ENCODE peak calls at places on chromosomes 2 and 18, in seven cellular contexts. O, M, S, T, U, Z and Q are unnamed samples.

GRCh38 chr2:31413025-31413424 is 1.5 kb downstream of the XDH start:
- DNase-seq in O (peak; percentile 54), M (no peak), S (no peak), T (no peak), U (no peak), Z (no peak), Q (no peak)

GRCh38 chr18:11501352-11501751 is 108.0 kb upstream of the SLC35G4 start:
- DNase-seq in O (peak; percentile 36), M (no peak), S (no peak), T (no peak), U (no peak), Z (no peak), Q (no peak)

GRCh38 chr2:75340560-75340959 is 141.2 kb upstream of the TACR1 start:
- DNase-seq in O (peak; percentile 42), M (no peak), S (no peak), T (no peak), U (no peak), Z (no peak), Q (no peak)

GRCh38 chr2:152097291-152098032 is 1.4 kb downstream of the CACNB4 start:
- DNase-seq in O (peak; percentile 19), M (no peak), S (no peak), T (no peak), U (no peak), Z (no peak), Q (no peak)

GRCh38 chr2:661215-661635 is 16.0 kb downstream of the TMEM18 start:
- DNase-seq in O (no peak), M (no peak), S (no peak), T (no peak), U (no peak), Z (no peak), Q (no peak)

GRCh38 chr2:238566001-238566645 is 139.4 kb downstream of the ASB1 start:
- DNase-seq in O (no peak), M (peak; percentile 6), S (peak; percentile 36), T (no peak), U (no peak), Z (no peak), Q (no peak)

GRCh38 chr18:49747876-49748275 is 65.5 kb downstream of the ACAA2 start:
- DNase-seq in O (no peak), M (no peak), S (no peak), T (no peak), U (no peak), Z (peak; percentile 53), Q (no peak)

GRCh38 chr2:234546770-234547169 is 49.9 kb upstream of the ARL4C start:
- DNase-seq in O (no peak), M (no peak), S (no peak), T (no peak), U (no peak), Z (no peak), Q (no peak)

GRCh38 chr2:201441409-201441808 is 9.8 kb downstream of the TRAK2 start:
- DNase-seq in O (no peak), M (no peak), S (no peak), T (no peak), U (no peak), Z (no peak), Q (no peak)

DNA sequence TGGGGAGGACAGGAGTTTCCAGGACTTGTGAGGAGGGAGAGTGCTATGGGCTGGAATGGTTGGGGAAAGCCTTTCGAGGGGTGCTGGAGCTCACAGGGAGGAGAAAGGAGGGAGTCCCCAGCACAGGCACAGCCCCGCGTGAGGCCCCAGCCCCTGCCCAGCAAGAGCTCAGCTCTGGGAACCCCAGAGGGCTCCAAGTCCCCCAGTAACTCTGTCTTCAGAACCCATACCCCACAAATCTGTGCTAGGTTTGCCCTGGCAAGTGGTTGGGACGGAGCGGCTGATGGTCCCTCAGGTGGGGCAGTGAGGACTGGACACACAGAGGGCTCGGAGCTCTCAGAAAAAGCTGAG is 75.4 kb downstream of the SFXN5 start:
- DNase-seq in O (no peak), M (no peak), S (peak; percentile 33), T (no peak), U (no peak), Z (no peak), Q (no peak)
- TF ChIP-seq CTCF in O (no peak), M (no peak), S (no peak), T (no peak), U (no peak), Z (no peak), Q (no peak)

DNA sequence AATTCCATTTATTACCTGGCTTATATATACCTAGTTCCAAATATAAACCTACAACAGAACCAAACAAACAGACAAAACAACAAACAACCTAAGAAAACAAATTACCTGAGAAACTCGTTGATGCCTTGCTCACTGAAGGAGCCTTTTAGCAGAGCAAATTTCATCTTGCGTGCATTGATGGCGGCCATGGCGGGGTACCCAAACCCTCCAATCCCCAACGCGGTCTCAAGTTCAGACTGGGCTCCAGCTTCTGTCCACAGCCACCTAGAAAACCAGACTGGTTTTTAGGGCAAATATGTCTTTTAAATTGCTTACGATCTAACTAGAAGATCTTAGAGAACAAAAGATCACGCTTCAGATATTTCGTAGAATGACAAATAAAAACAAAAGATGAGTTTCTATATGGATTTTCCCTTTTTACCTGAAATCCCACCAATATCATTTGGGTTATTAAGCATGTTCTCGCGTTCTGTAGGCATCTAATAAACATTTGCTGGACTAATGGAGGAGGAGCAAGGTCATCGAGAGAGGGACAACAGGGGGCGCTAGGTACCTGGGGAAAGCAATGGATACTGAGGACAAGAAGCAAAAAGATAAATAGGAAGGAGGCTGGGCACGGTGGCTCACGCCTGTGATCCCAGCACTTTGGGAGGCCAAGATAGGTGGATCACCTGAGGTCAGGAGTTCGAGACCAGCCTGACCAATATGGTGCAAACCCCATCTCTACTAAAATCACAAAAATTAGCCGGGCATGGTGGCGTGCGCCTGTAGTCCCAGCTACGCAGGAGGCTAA is 25.2 kb downstream of the PDIA6 start:
- DNase-seq in O (no peak), M (peak; percentile 30), S (peak; percentile 32), T (no peak), U (no peak), Z (no peak), Q (no peak)
- TF ChIP-seq CTCF in O (no peak), M (peak; percentile 41), S (no peak), T (no peak), U (peak; percentile 52), Z (no peak), Q (no peak)

GRCh38 chr18:61612517-61612916 is 279.3 kb downstream of the CDH20 start:
- DNase-seq in O (no peak), M (no peak), S (no peak), T (no peak), U (no peak), Z (no peak), Q (no peak)
- TF ChIP-seq CTCF in O (peak; percentile 24), M (no peak), S (no peak), T (no peak), U (peak; percentile 52), Z (no peak), Q (no peak)

GRCh38 chr2:118121101-118121500 is 32.8 kb downstream of the INSIG2 start:
- DNase-seq in O (no peak), M (no peak), S (no peak), T (no peak), U (no peak), Z (no peak), Q (no peak)
- TF ChIP-seq CTCF in O (no peak), M (no peak), S (no peak), T (no peak), U (no peak), Z (no peak), Q (no peak)

GRCh38 chr2:36376319-36376765 is 20.8 kb downstream of the CRIM1 start:
- DNase-seq in O (peak; percentile 60), M (no peak), S (peak; percentile 89), T (no peak), U (no peak), Z (peak; percentile 92), Q (peak; percentile 74)
- TF ChIP-seq CTCF in O (no peak), M (no peak), S (no peak), T (no peak), U (no peak), Z (no peak), Q (no peak)

GRCh38 chr2:187976259-187976658 is 315.4 kb upstream of the GULP1 start:
- DNase-seq in O (no peak), M (no peak), S (no peak), T (no peak), U (no peak), Z (no peak), Q (no peak)

GRCh38 chr2:187966924-187967323 is 324.8 kb upstream of the GULP1 start:
- DNase-seq in O (no peak), M (no peak), S (no peak), T (no peak), U (no peak), Z (no peak), Q (no peak)

GRCh38 chr2:187976667-187977333 is 314.9 kb upstream of the GULP1 start:
- DNase-seq in O (no peak), M (no peak), S (no peak), T (no peak), U (no peak), Z (no peak), Q (no peak)

DNA sequence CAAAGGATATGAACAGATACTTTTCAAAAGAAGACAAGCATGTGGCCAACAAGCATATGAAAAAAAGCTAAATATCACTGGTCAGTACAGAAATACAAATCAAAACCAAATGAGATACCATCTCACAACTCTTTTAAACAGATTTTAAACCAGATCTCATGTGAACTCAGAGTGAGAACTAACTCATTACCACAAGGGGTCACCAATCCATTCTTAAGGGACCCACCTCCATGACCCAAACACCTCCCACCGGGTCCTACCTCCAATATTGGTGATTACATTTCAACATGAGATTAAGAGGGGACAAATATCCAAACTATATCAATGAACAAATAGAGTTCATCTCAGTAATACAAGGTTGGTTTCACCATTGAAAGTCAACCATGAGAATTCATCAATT is 319.8 kb upstream of the GULP1 start:
- DNase-seq in O (no peak), M (no peak), S (no peak), T (no peak), U (no peak), Z (no peak), Q (no peak)
- TF ChIP-seq CTCF in O (no peak), M (no peak), S (no peak), T (no peak), U (no peak), Z (no peak), Q (no peak)

GRCh38 chr2:241724259-241724974 is 10.0 kb upstream of the D2HGDH start:
- DNase-seq in O (no peak), M (no peak), S (no peak), T (no peak), U (no peak), Z (no peak), Q (no peak)
- TF ChIP-seq CTCF in O (peak; percentile 10), M (no peak), S (peak; percentile 25), T (no peak), U (peak; percentile 37), Z (no peak), Q (no peak)

GRCh38 chr18:74567805-74568204 is 29.9 kb upstream of the ZNF407 start:
- DNase-seq in O (no peak), M (no peak), S (no peak), T (no peak), U (no peak), Z (no peak), Q (no peak)
- TF ChIP-seq CTCF in O (no peak), M (no peak), S (no peak), T (no peak), U (no peak), Z (no peak), Q (no peak)

GRCh38 chr2:2856723-2857415 is 520.7 kb downstream of the EIPR1 start:
- DNase-seq in O (no peak), M (no peak), S (no peak), T (no peak), U (no peak), Z (no peak), Q (no peak)
- TF ChIP-seq CTCF in O (no peak), M (no peak), S (no peak), T (no peak), U (no peak), Z (no peak), Q (no peak)